ENCODE peak calls at places on chromosomes 3 and 15, in four cellular contexts. One of them, this sample, is unnamed.
A peak's percentile ranks its signal among the peaks of the same experiment; 100 is the strongest.

GRCh38 chr3:157360044-157360443 is 76.6 kb upstream of the PTX3 start:
- DNase-seq in sigmoid colon: no peak
- DNase-seq in hepatocyte: no peak
- DNase-seq in nephron progenitor cell: no peak
- DNase-seq in this sample: no peak

GRCh38 chr3:157533298-157533870 is 30.2 kb upstream of the VEPH1 start:
- DNase-seq in sigmoid colon: no peak
- DNase-seq in hepatocyte: no peak
- DNase-seq in nephron progenitor cell: no peak
- DNase-seq in this sample: no peak

GRCh38 chr15:78059110-78059839 is 18.2 kb downstream of the TBC1D2B start:
- DNase-seq in sigmoid colon: no peak
- DNase-seq in hepatocyte: no peak
- DNase-seq in nephron progenitor cell: no peak
- DNase-seq in this sample: no peak

GRCh38 chr15:73078722-73079121 is 26.5 kb downstream of the NEO1 start:
- DNase-seq in sigmoid colon: no peak
- DNase-seq in hepatocyte: peak; percentile 16
- DNase-seq in nephron progenitor cell: no peak
- DNase-seq in this sample: no peak

GRCh38 chr3:60574046-60574769 is 677.0 kb downstream of the FHIT start:
- DNase-seq in sigmoid colon: no peak
- DNase-seq in hepatocyte: no peak
- DNase-seq in nephron progenitor cell: no peak
- DNase-seq in this sample: no peak

GRCh38 chr3:147305533-147306241 is 100.7 kb downstream of the ZIC4 start:
- DNase-seq in sigmoid colon: no peak
- DNase-seq in hepatocyte: no peak
- DNase-seq in nephron progenitor cell: no peak
- DNase-seq in this sample: no peak

GRCh38 chr15:31034152-31034551 is 42.7 kb upstream of the MTMR10 start:
- DNase-seq in sigmoid colon: no peak
- DNase-seq in hepatocyte: peak; percentile 23
- DNase-seq in nephron progenitor cell: no peak
- DNase-seq in this sample: no peak

GRCh38 chr3:54028372-54028771 is 94.0 kb upstream of the CACNA2D3 start:
- DNase-seq in sigmoid colon: no peak
- DNase-seq in hepatocyte: no peak
- DNase-seq in nephron progenitor cell: no peak
- DNase-seq in this sample: no peak

GRCh38 chr3:145197051-145197562 is 963.9 kb downstream of the PLOD2 start:
- DNase-seq in sigmoid colon: no peak
- DNase-seq in hepatocyte: peak; percentile 14
- DNase-seq in nephron progenitor cell: no peak
- DNase-seq in this sample: no peak

GRCh38 chr3:77835916-77836315 is 796.0 kb downstream of the ROBO2 start:
- DNase-seq in sigmoid colon: no peak
- DNase-seq in hepatocyte: no peak
- DNase-seq in nephron progenitor cell: no peak
- DNase-seq in this sample: no peak

GRCh38 chr15:94743668-94744067 is 512.3 kb downstream of the MCTP2 start:
- DNase-seq in sigmoid colon: no peak
- DNase-seq in hepatocyte: peak; percentile 10
- DNase-seq in nephron progenitor cell: no peak
- DNase-seq in this sample: no peak

GRCh38 chr15:55630921-55631320 is 42.8 kb upstream of the PYGO1 start:
- DNase-seq in sigmoid colon: no peak
- DNase-seq in hepatocyte: no peak
- DNase-seq in nephron progenitor cell: no peak
- DNase-seq in this sample: no peak

GRCh38 chr3:64345351-64345750 is 120.1 kb upstream of the PRICKLE2 start:
- DNase-seq in sigmoid colon: peak; percentile 69
- DNase-seq in hepatocyte: peak; percentile 47
- DNase-seq in nephron progenitor cell: no peak
- DNase-seq in this sample: no peak

GRCh38 chr3:128623762-128624176 is 26.8 kb downstream of the RPN1 start:
- DNase-seq in sigmoid colon: peak; percentile 70
- DNase-seq in hepatocyte: no peak
- DNase-seq in nephron progenitor cell: no peak
- DNase-seq in this sample: no peak

GRCh38 chr3:53154731-53155320 is 6.2 kb upstream of the PRKCD start:
- DNase-seq in sigmoid colon: no peak
- DNase-seq in hepatocyte: no peak
- DNase-seq in nephron progenitor cell: no peak
- DNase-seq in this sample: no peak

GRCh38 chr3:8972614-8973013 is 9.3 kb upstream of the RAD18 start:
- DNase-seq in sigmoid colon: no peak
- DNase-seq in hepatocyte: peak; percentile 41
- DNase-seq in nephron progenitor cell: no peak
- DNase-seq in this sample: no peak

GRCh38 chr15:51782357-51782896 is 31.0 kb downstream of the TMOD2 start:
- DNase-seq in sigmoid colon: no peak
- DNase-seq in hepatocyte: peak; percentile 15
- DNase-seq in nephron progenitor cell: no peak
- DNase-seq in this sample: no peak

GRCh38 chr3:65888980-65889706 is 149.6 kb downstream of the MAGI1 start:
- DNase-seq in sigmoid colon: no peak
- DNase-seq in hepatocyte: peak; percentile 21
- DNase-seq in nephron progenitor cell: no peak
- DNase-seq in this sample: no peak

GRCh38 chr3:63960048-63960711 is 48.0 kb upstream of the SCAANT1 start:
- DNase-seq in sigmoid colon: no peak
- DNase-seq in hepatocyte: no peak
- DNase-seq in nephron progenitor cell: no peak
- DNase-seq in this sample: no peak

GRCh38 chr3:124587053-124587408 is 143.2 kb upstream of the UMPS start:
- DNase-seq in sigmoid colon: no peak
- DNase-seq in hepatocyte: peak; percentile 58
- DNase-seq in nephron progenitor cell: no peak
- DNase-seq in this sample: no peak

GRCh38 chr15:65028921-65029735 is at the start of gene MTFMT:
- DNase-seq in sigmoid colon: peak; percentile 95
- DNase-seq in hepatocyte: peak; percentile 95
- DNase-seq in nephron progenitor cell: peak; percentile 97
- DNase-seq in this sample: peak; percentile 87

GRCh38 chr15:94312946-94313345 is 81.6 kb downstream of the MCTP2 start:
- DNase-seq in sigmoid colon: no peak
- DNase-seq in hepatocyte: no peak
- DNase-seq in nephron progenitor cell: no peak
- DNase-seq in this sample: no peak

GRCh38 chr3:4994144-4994730 is 15.0 kb downstream of the BHLHE40 start:
- DNase-seq in sigmoid colon: no peak
- DNase-seq in hepatocyte: no peak
- DNase-seq in nephron progenitor cell: no peak
- DNase-seq in this sample: no peak

GRCh38 chr3:99962703-99963102 is 145.0 kb downstream of the CMSS1 start:
- DNase-seq in sigmoid colon: no peak
- DNase-seq in hepatocyte: no peak
- DNase-seq in nephron progenitor cell: no peak
- DNase-seq in this sample: no peak

GRCh38 chr15:89376441-89376840 is 41.8 kb upstream of the POLG start:
- DNase-seq in sigmoid colon: no peak
- DNase-seq in hepatocyte: no peak
- DNase-seq in nephron progenitor cell: no peak
- DNase-seq in this sample: no peak

GRCh38 chr3:41338276-41338675 is 139.0 kb downstream of the CTNNB1 start:
- DNase-seq in sigmoid colon: no peak
- DNase-seq in hepatocyte: no peak
- DNase-seq in nephron progenitor cell: no peak
- DNase-seq in this sample: no peak

GRCh38 chr3:149784064-149784704 is 8.2 kb downstream of the ANKUB1 start:
- DNase-seq in sigmoid colon: no peak
- DNase-seq in hepatocyte: no peak
- DNase-seq in nephron progenitor cell: no peak
- DNase-seq in this sample: no peak

GRCh38 chr3:12507871-12508281 is 23.6 kb downstream of the TSEN2 start:
- DNase-seq in sigmoid colon: no peak
- DNase-seq in hepatocyte: peak; percentile 13
- DNase-seq in nephron progenitor cell: peak; percentile 15
- DNase-seq in this sample: no peak

GRCh38 chr3:44984335-44984734 is 8.3 kb downstream of the EXOSC7 start:
- DNase-seq in sigmoid colon: no peak
- DNase-seq in hepatocyte: no peak
- DNase-seq in nephron progenitor cell: no peak
- DNase-seq in this sample: no peak

GRCh38 chr3:141240290-141241247 is 8.9 kb downstream of the PXYLP1 start:
- DNase-seq in sigmoid colon: no peak
- DNase-seq in hepatocyte: no peak
- DNase-seq in nephron progenitor cell: no peak
- DNase-seq in this sample: no peak

GRCh38 chr15:34809186-34809585 is 13.8 kb upstream of the ACTC1 start:
- DNase-seq in sigmoid colon: no peak
- DNase-seq in hepatocyte: no peak
- DNase-seq in nephron progenitor cell: no peak
- DNase-seq in this sample: no peak

GRCh38 chr3:142929109-142929508 is 34.4 kb downstream of the PAQR9 start:
- DNase-seq in sigmoid colon: no peak
- DNase-seq in hepatocyte: no peak
- DNase-seq in nephron progenitor cell: no peak
- DNase-seq in this sample: no peak
- TF ChIP-seq CTCF in sigmoid colon: no peak
- TF ChIP-seq CTCF in hepatocyte: peak; percentile 23
- TF ChIP-seq CTCF in nephron progenitor cell: peak; percentile 6
- TF ChIP-seq CTCF in this sample: peak; percentile 36

GRCh38 chr3:33732394-33732793 is 14.3 kb upstream of the CLASP2 start:
- DNase-seq in sigmoid colon: no peak
- DNase-seq in hepatocyte: no peak
- DNase-seq in nephron progenitor cell: peak; percentile 6
- DNase-seq in this sample: no peak
- TF ChIP-seq CTCF in sigmoid colon: no peak
- TF ChIP-seq CTCF in hepatocyte: no peak
- TF ChIP-seq CTCF in nephron progenitor cell: no peak
- TF ChIP-seq CTCF in this sample: peak; percentile 26

DNA sequence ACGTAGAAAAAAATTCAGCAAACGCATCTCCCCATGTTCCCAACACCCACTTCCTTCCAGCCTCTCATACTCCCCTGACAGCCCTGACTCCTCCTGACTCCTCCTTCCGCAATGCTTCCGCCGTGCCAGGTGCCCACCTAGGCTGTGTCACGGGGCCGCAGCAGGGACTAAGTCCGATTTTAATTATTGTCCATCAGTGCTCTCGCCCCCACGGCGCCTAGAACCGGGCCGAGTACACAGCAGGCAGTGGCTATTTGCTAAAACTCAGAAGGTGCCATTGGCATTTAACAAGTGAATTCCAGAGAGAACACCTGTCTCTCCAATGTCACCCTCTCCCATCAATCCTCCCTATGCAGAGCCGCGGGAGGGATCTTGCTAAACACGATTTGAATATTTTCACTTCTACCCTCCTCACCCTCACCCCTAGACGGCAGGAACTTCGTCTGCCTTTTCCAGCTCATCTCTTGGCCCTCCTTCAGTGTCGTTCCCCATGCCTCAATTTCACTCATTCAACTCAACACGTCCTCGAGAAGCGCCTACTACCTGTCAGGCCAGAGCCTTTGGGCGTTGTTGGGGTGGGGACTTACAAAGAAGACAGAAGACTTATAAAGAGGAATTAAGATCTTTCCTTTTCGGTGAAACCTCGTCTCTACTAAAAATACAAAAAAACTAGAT is 11.5 kb upstream of the SHF start:
- DNase-seq in sigmoid colon: no peak
- DNase-seq in hepatocyte: no peak
- DNase-seq in nephron progenitor cell: no peak
- DNase-seq in this sample: no peak
- TF ChIP-seq CTCF in sigmoid colon: no peak
- TF ChIP-seq CTCF in hepatocyte: no peak
- TF ChIP-seq CTCF in nephron progenitor cell: no peak
- TF ChIP-seq CTCF in this sample: no peak

GRCh38 chr3:34013818-34014576 is 215.6 kb downstream of the PDCD6IP start:
- DNase-seq in sigmoid colon: no peak
- DNase-seq in hepatocyte: no peak
- DNase-seq in nephron progenitor cell: no peak
- DNase-seq in this sample: no peak

GRCh38 chr3:34017757-34018156 is 219.3 kb downstream of the PDCD6IP start:
- DNase-seq in sigmoid colon: no peak
- DNase-seq in hepatocyte: no peak
- DNase-seq in nephron progenitor cell: no peak
- DNase-seq in this sample: no peak

GRCh38 chr3:34016925-34017592 is 218.6 kb downstream of the PDCD6IP start:
- DNase-seq in sigmoid colon: no peak
- DNase-seq in hepatocyte: no peak
- DNase-seq in nephron progenitor cell: no peak
- DNase-seq in this sample: no peak

GRCh38 chr3:34012102-34012461 is 213.7 kb downstream of the PDCD6IP start:
- DNase-seq in sigmoid colon: no peak
- DNase-seq in hepatocyte: peak; percentile 82
- DNase-seq in nephron progenitor cell: no peak
- DNase-seq in this sample: no peak

DNA sequence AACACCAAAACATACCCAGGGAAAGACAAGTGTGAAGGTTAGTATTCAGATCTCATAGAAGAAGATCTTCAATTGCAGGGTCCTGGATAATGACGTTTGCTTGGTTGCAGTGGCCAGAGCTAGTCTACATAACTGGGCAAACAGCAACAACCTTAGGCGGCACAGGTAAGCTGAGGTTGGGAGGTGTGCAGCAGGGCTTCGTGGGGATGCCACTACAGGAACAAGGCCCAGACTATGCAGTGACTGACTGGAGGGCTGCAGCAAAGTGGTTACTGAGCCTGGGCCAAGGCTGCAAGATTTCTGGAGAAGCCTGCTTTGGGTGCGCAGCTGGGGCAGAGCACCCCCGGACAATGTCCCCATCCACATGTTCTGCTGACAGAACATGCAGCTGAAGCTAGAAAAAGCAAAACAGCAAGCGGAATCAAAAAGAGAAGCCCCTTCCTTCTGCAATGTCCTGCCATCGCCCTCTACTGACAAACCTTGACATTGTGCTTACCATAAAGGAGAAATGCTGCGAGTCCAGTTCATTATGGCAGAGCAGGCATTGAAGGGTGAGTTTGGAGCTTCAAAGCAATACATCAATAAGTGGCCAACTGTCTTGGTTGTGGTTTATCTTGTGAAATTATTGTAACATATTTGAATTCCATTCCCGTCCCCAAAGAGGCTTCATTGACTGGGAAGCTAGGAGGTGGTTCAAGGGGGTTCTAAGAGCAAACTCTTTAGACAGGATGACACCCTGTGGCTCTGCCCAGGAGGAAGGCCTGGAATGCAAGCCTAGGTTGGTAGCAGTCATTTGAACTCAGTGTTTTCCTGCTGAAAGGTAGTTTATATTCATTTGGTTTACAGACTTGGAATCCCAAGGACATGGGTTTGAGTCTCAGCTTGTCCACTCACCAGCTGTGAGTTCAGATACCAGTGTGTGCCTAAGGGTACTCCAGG is 217.0 kb downstream of the PDCD6IP start:
- DNase-seq in sigmoid colon: no peak
- DNase-seq in hepatocyte: no peak
- DNase-seq in nephron progenitor cell: no peak
- DNase-seq in this sample: no peak
- TF ChIP-seq CTCF in sigmoid colon: no peak
- TF ChIP-seq CTCF in hepatocyte: peak; percentile 21
- TF ChIP-seq CTCF in nephron progenitor cell: peak; percentile 17
- TF ChIP-seq CTCF in this sample: peak; percentile 33

GRCh38 chr15:99155961-99156443 is 51.1 kb downstream of the SYNM start:
- DNase-seq in sigmoid colon: no peak
- DNase-seq in hepatocyte: peak; percentile 44
- DNase-seq in nephron progenitor cell: no peak
- DNase-seq in this sample: no peak
- TF ChIP-seq CTCF in sigmoid colon: no peak
- TF ChIP-seq CTCF in hepatocyte: no peak
- TF ChIP-seq CTCF in nephron progenitor cell: no peak
- TF ChIP-seq CTCF in this sample: no peak